ENCODE peak calls at places on chromosome 5, in five cellular contexts. One of them, this sample, is unnamed.

GRCh38 chr5:174735498-174736350 is 11.3 kb downstream of the MSX2 start:
- DNase-seq in brain microvascular endothelial cell: no peak
- DNase-seq in RWPE1: peak
- DNase-seq in fibroblast of the aortic adventitia: no peak
- DNase-seq in cardiac fibroblast: no peak
- DNase-seq in this sample: no peak

GRCh38 chr5:140351609-140352334 is 5.4 kb upstream of the HBEGF start:
- DNase-seq in brain microvascular endothelial cell: peak
- DNase-seq in RWPE1: peak
- DNase-seq in fibroblast of the aortic adventitia: peak
- DNase-seq in cardiac fibroblast: peak
- DNase-seq in this sample: peak

GRCh38 chr5:167348286-167348926 is 943.0 kb upstream of the WWC1 start:
- DNase-seq in brain microvascular endothelial cell: no peak
- DNase-seq in RWPE1: no peak
- DNase-seq in fibroblast of the aortic adventitia: no peak
- DNase-seq in cardiac fibroblast: no peak
- DNase-seq in this sample: no peak

GRCh38 chr5:19235101-19235584 is 752.9 kb downstream of the CDH18 start:
- DNase-seq in brain microvascular endothelial cell: no peak
- DNase-seq in RWPE1: no peak
- DNase-seq in fibroblast of the aortic adventitia: no peak
- DNase-seq in cardiac fibroblast: peak
- DNase-seq in this sample: no peak

GRCh38 chr5:157574456-157575095 is 999 bp downstream of the ADAM19 start:
- DNase-seq in brain microvascular endothelial cell: no peak
- DNase-seq in RWPE1: no peak
- DNase-seq in fibroblast of the aortic adventitia: no peak
- DNase-seq in cardiac fibroblast: no peak
- DNase-seq in this sample: no peak

GRCh38 chr5:141850183-141850768 is 27.9 kb downstream of the PCDH1 start:
- DNase-seq in brain microvascular endothelial cell: peak
- DNase-seq in RWPE1: peak
- DNase-seq in fibroblast of the aortic adventitia: peak
- DNase-seq in cardiac fibroblast: peak
- DNase-seq in this sample: peak

GRCh38 chr5:3517331-3517730 is 78.3 kb upstream of the IRX1 start:
- DNase-seq in brain microvascular endothelial cell: no peak
- DNase-seq in RWPE1: no peak
- DNase-seq in fibroblast of the aortic adventitia: no peak
- DNase-seq in cardiac fibroblast: no peak
- DNase-seq in this sample: no peak

GRCh38 chr5:88833371-88834107 is 49.4 kb downstream of the MEF2C start:
- DNase-seq in brain microvascular endothelial cell: peak
- DNase-seq in RWPE1: no peak
- DNase-seq in fibroblast of the aortic adventitia: peak
- DNase-seq in cardiac fibroblast: peak
- DNase-seq in this sample: no peak

GRCh38 chr5:107698286-107698685 is 27.5 kb upstream of the EFNA5 start:
- DNase-seq in brain microvascular endothelial cell: no peak
- DNase-seq in RWPE1: no peak
- DNase-seq in fibroblast of the aortic adventitia: peak
- DNase-seq in cardiac fibroblast: peak
- DNase-seq in this sample: no peak

GRCh38 chr5:140324041-140324833 is 21.3 kb upstream of the PFDN1 start:
- DNase-seq in brain microvascular endothelial cell: no peak
- DNase-seq in RWPE1: no peak
- DNase-seq in fibroblast of the aortic adventitia: no peak
- DNase-seq in cardiac fibroblast: peak
- DNase-seq in this sample: no peak

GRCh38 chr5:50699737-50700136 is 33.3 kb downstream of the PARP8 start:
- DNase-seq in brain microvascular endothelial cell: no peak
- DNase-seq in RWPE1: peak
- DNase-seq in fibroblast of the aortic adventitia: no peak
- DNase-seq in cardiac fibroblast: peak
- DNase-seq in this sample: no peak

GRCh38 chr5:75040973-75041372 is 11.4 kb downstream of the GCNT4 start:
- DNase-seq in brain microvascular endothelial cell: peak
- DNase-seq in RWPE1: no peak
- DNase-seq in fibroblast of the aortic adventitia: peak
- DNase-seq in cardiac fibroblast: peak
- DNase-seq in this sample: no peak

DNA sequence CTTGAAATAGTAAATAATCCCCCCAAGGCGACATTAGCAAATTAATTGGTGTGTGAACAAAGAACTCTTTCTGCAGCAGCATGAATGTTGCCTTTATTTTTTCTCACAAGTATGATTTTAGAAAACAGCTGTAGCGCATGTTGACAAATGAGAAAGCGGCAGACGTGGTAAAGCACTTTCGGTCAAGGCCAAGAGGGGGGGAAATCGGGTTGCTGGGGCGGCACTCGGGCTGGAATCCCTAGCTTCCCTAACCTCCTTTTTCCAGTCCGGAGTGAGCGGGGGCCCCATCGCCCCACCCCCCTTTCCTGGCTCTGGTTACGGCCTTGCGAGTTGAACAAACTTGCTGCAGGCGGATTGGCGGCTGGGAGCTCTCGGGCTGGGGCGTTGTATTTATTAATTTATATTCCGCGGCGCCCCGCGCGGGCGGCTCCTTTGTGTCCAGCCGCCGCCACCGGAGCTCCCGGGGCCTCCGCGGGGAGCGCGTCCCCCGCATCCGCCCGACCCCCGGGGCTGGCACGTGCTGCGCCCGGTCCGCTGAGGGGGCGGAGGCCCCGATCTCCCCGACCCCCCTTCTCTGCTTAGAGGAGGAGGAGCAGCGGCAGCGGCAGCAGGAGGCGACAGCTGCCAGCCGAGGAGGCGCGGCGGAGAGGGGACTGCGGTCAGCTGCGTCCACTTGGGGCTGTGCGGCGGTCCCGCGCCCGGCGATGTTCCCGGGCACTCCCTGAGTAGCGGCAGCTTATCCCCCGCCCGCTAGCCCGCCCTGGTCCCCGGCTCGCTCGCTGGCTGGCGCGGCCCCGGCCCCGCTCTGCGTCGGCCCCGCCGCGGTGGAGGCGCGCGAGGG is at the start of gene RHOBTB3:
- DNase-seq in brain microvascular endothelial cell: peak
- DNase-seq in RWPE1: peak
- DNase-seq in fibroblast of the aortic adventitia: peak
- DNase-seq in cardiac fibroblast: peak
- DNase-seq in this sample: peak
- TF ChIP-seq CTCF in brain microvascular endothelial cell: peak
- TF ChIP-seq CTCF in RWPE1: no peak
- TF ChIP-seq CTCF in fibroblast of the aortic adventitia: no peak
- TF ChIP-seq CTCF in cardiac fibroblast: no peak
- TF ChIP-seq CTCF in this sample: peak

DNA sequence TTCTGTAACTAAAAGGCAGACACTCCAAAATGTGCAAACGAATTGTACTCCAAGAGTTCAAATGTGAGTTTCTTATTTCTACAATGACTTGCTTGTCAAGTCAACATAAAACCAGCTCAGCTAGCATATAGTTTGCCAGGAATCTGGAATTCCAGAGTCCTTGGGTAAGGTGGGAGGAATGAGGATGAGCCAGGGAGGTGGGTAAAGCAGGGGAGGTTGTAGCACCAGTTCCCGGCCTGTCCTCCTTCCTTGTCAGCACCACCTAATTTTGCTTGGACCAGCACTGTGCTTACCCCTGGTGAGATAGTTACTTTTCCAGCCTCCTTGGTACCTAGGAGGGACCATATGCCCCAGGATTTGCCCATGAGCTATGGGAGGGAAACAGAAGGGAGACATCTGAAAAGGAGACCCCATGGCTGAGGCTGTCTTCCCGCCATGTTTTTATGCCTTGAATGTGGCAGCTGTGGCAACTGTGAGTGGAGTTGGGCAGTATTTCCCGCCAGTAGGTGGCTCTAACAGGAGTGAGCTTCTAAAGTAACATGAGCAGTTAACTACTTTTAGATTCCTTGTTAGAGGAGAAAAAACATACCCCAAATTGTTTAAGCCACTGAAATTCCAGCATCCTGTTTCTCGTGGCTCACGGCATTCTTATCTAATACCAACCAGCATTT is 302.5 kb downstream of the TENT4A start:
- DNase-seq in brain microvascular endothelial cell: no peak
- DNase-seq in RWPE1: no peak
- DNase-seq in fibroblast of the aortic adventitia: no peak
- DNase-seq in cardiac fibroblast: no peak
- DNase-seq in this sample: no peak
- TF ChIP-seq CTCF in brain microvascular endothelial cell: no peak
- TF ChIP-seq CTCF in RWPE1: no peak
- TF ChIP-seq CTCF in fibroblast of the aortic adventitia: no peak
- TF ChIP-seq CTCF in cardiac fibroblast: no peak
- TF ChIP-seq CTCF in this sample: no peak

GRCh38 chr5:28414619-28415018 is 1376.2 kb upstream of the CDH9 start:
- DNase-seq in brain microvascular endothelial cell: no peak
- DNase-seq in RWPE1: no peak
- DNase-seq in fibroblast of the aortic adventitia: no peak
- DNase-seq in cardiac fibroblast: no peak
- DNase-seq in this sample: no peak
- TF ChIP-seq CTCF in brain microvascular endothelial cell: no peak
- TF ChIP-seq CTCF in RWPE1: no peak
- TF ChIP-seq CTCF in fibroblast of the aortic adventitia: no peak
- TF ChIP-seq CTCF in cardiac fibroblast: no peak
- TF ChIP-seq CTCF in this sample: no peak

DNA sequence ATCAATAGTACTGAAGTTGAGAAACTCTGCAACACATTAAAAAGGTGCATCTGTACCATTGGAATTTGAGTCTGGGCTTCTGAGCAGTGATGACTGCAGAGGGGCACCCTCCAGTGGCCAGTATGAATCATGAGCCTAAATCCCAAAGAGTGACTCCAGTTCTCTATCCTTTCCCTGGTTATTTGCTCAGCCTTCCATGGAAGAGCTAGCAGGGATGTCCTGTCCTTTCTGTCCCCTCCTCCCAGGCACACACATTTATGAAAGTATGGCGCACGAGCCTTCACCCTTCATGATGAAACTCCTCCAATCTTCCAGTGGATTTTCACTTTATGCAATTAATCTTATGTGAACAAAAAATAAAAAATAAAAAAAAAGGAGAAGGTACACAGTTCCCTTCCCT is 81.0 kb downstream of the ESM1 start:
- DNase-seq in brain microvascular endothelial cell: peak
- DNase-seq in RWPE1: peak
- DNase-seq in fibroblast of the aortic adventitia: peak
- DNase-seq in cardiac fibroblast: peak
- DNase-seq in this sample: no peak
- TF ChIP-seq CTCF in brain microvascular endothelial cell: peak
- TF ChIP-seq CTCF in RWPE1: peak
- TF ChIP-seq CTCF in fibroblast of the aortic adventitia: peak
- TF ChIP-seq CTCF in cardiac fibroblast: peak
- TF ChIP-seq CTCF in this sample: no peak

GRCh38 chr5:34495178-34495577 is 160.9 kb upstream of the RAI14 start:
- DNase-seq in brain microvascular endothelial cell: no peak
- DNase-seq in RWPE1: no peak
- DNase-seq in fibroblast of the aortic adventitia: no peak
- DNase-seq in cardiac fibroblast: no peak
- DNase-seq in this sample: no peak

GRCh38 chr5:34499001-34499734 is 157.0 kb upstream of the RAI14 start:
- DNase-seq in brain microvascular endothelial cell: peak
- DNase-seq in RWPE1: no peak
- DNase-seq in fibroblast of the aortic adventitia: peak
- DNase-seq in cardiac fibroblast: peak
- DNase-seq in this sample: no peak

GRCh38 chr5:34496258-34496657 is 159.9 kb upstream of the RAI14 start:
- DNase-seq in brain microvascular endothelial cell: no peak
- DNase-seq in RWPE1: no peak
- DNase-seq in fibroblast of the aortic adventitia: peak
- DNase-seq in cardiac fibroblast: no peak
- DNase-seq in this sample: no peak

GRCh38 chr5:34498582-34498981 is 157.5 kb upstream of the RAI14 start:
- DNase-seq in brain microvascular endothelial cell: no peak
- DNase-seq in RWPE1: no peak
- DNase-seq in fibroblast of the aortic adventitia: no peak
- DNase-seq in cardiac fibroblast: no peak
- DNase-seq in this sample: no peak

GRCh38 chr5:34497031-34497808 is 158.9 kb upstream of the RAI14 start:
- DNase-seq in brain microvascular endothelial cell: no peak
- DNase-seq in RWPE1: no peak
- DNase-seq in fibroblast of the aortic adventitia: peak
- DNase-seq in cardiac fibroblast: peak
- DNase-seq in this sample: no peak
- TF ChIP-seq CTCF in brain microvascular endothelial cell: no peak
- TF ChIP-seq CTCF in RWPE1: no peak
- TF ChIP-seq CTCF in fibroblast of the aortic adventitia: no peak
- TF ChIP-seq CTCF in cardiac fibroblast: no peak
- TF ChIP-seq CTCF in this sample: no peak

GRCh38 chr5:131417240-131417869 is 153.5 kb downstream of the CDC42SE2 start:
- DNase-seq in brain microvascular endothelial cell: peak
- DNase-seq in RWPE1: peak
- DNase-seq in fibroblast of the aortic adventitia: peak
- DNase-seq in cardiac fibroblast: peak
- DNase-seq in this sample: peak
- TF ChIP-seq CTCF in brain microvascular endothelial cell: peak
- TF ChIP-seq CTCF in RWPE1: peak
- TF ChIP-seq CTCF in fibroblast of the aortic adventitia: peak
- TF ChIP-seq CTCF in cardiac fibroblast: peak
- TF ChIP-seq CTCF in this sample: peak

GRCh38 chr5:135833961-135834638 is 363 bp upstream of the SLC25A48 start:
- DNase-seq in brain microvascular endothelial cell: peak
- DNase-seq in RWPE1: no peak
- DNase-seq in fibroblast of the aortic adventitia: peak
- DNase-seq in cardiac fibroblast: peak
- DNase-seq in this sample: peak
- TF ChIP-seq CTCF in brain microvascular endothelial cell: peak
- TF ChIP-seq CTCF in RWPE1: peak
- TF ChIP-seq CTCF in fibroblast of the aortic adventitia: peak
- TF ChIP-seq CTCF in cardiac fibroblast: peak
- TF ChIP-seq CTCF in this sample: peak

GRCh38 chr5:53071738-53072137 is 37.8 kb downstream of the MOCS2 start:
- DNase-seq in brain microvascular endothelial cell: no peak
- DNase-seq in RWPE1: no peak
- DNase-seq in fibroblast of the aortic adventitia: peak
- DNase-seq in cardiac fibroblast: peak
- DNase-seq in this sample: no peak
- TF ChIP-seq CTCF in brain microvascular endothelial cell: no peak
- TF ChIP-seq CTCF in RWPE1: no peak
- TF ChIP-seq CTCF in fibroblast of the aortic adventitia: no peak
- TF ChIP-seq CTCF in cardiac fibroblast: no peak
- TF ChIP-seq CTCF in this sample: no peak